ENCODE peak calls at places on chromosomes 3 and 15, in six cellular contexts. M, V, F, N, C and G are unnamed samples.

GRCh38 chr3:97932387-97932801 is 39.8 kb downstream of the RIOX2 start:
- ATAC-seq in M (peak; percentile 47), V (no peak), F (peak; percentile 73), N (no peak), C (peak; percentile 84), G (peak; percentile 77)

GRCh38 chr3:106473576-106474506 is 605.0 kb upstream of the CBLB start:
- ATAC-seq in M (no peak), V (no peak), F (no peak), N (no peak), C (no peak), G (no peak)

GRCh38 chr15:97585408-97585807 is 375.1 kb upstream of the ARRDC4 start:
- ATAC-seq in M (no peak), V (no peak), F (no peak), N (no peak), C (no peak), G (no peak)

GRCh38 chr3:149783576-149783975 is 8.8 kb downstream of the ANKUB1 start:
- ATAC-seq in M (peak; percentile 47), V (peak; percentile 75), F (no peak), N (peak; percentile 61), C (no peak), G (no peak)

GRCh38 chr3:71372369-71372768 is 211.2 kb downstream of the FOXP1 start:
- ATAC-seq in M (no peak), V (no peak), F (no peak), N (no peak), C (no peak), G (no peak)

GRCh38 chr15:45710657-45711056 is 75.8 kb downstream of the SQOR start:
- ATAC-seq in M (no peak), V (no peak), F (no peak), N (no peak), C (peak; percentile 54), G (no peak)

GRCh38 chr3:15345608-15346137 is 13.3 kb upstream of the SH3BP5 start:
- ATAC-seq in M (no peak), V (no peak), F (no peak), N (no peak), C (no peak), G (peak; percentile 54)

GRCh38 chr15:52005748-52006701 is 13.0 kb upstream of the MAPK6 start:
- ATAC-seq in M (peak; percentile 68), V (no peak), F (peak; percentile 89), N (peak; percentile 18), C (peak; percentile 88), G (peak; percentile 47)

GRCh38 chr3:152334761-152335160 is 66.0 kb downstream of the MBNL1 start:
- ATAC-seq in M (no peak), V (no peak), F (no peak), N (no peak), C (no peak), G (no peak)

GRCh38 chr15:60917469-60918130 is 311.5 kb downstream of the RORA start:
- ATAC-seq in M (peak; percentile 78), V (no peak), F (peak; percentile 84), N (peak; percentile 51), C (peak; percentile 88), G (peak; percentile 70)

GRCh38 chr15:45616901-45617323 is 17.9 kb upstream of the SQOR start:
- ATAC-seq in M (no peak), V (no peak), F (no peak), N (no peak), C (no peak), G (peak; percentile 93)

GRCh38 chr3:108296239-108296638 is at the start of gene HHLA2:
- ATAC-seq in M (no peak), V (no peak), F (no peak), N (no peak), C (no peak), G (no peak)

GRCh38 chr3:171383206-171384018 is 76.8 kb downstream of the TNIK start:
- ATAC-seq in M (peak; percentile 75), V (no peak), F (no peak), N (no peak), C (no peak), G (no peak)

GRCh38 chr15:100692259-100692658 is 89.9 kb downstream of the ASB7 start:
- ATAC-seq in M (no peak), V (no peak), F (no peak), N (peak; percentile 54), C (no peak), G (no peak)

GRCh38 chr3:37087870-37088269 is 86.5 kb downstream of the LRRFIP2 start:
- ATAC-seq in M (no peak), V (no peak), F (no peak), N (no peak), C (no peak), G (no peak)

GRCh38 chr3:18357747-18358146 is 67.4 kb downstream of the SATB1 start:
- ATAC-seq in M (no peak), V (no peak), F (no peak), N (no peak), C (no peak), G (no peak)

GRCh38 chr3:45962033-45962432 is 18.8 kb downstream of the CXCR6 start:
- ATAC-seq in M (no peak), V (no peak), F (no peak), N (no peak), C (no peak), G (no peak)

GRCh38 chr3:38543602-38544001 is 47.5 kb downstream of the EXOG start:
- ATAC-seq in M (peak; percentile 81), V (no peak), F (peak; percentile 77), N (no peak), C (peak; percentile 79), G (no peak)

GRCh38 chr15:80764535-80764934 is 14.6 kb upstream of the CEMIP start:
- ATAC-seq in M (no peak), V (no peak), F (no peak), N (no peak), C (no peak), G (peak; percentile 39)

GRCh38 chr3:20861454-20861853 is 675.4 kb upstream of the SGO1 start:
- ATAC-seq in M (no peak), V (no peak), F (no peak), N (no peak), C (no peak), G (no peak)

GRCh38 chr3:124878561-124879394 is 8.4 kb downstream of the ITGB5 start:
- ATAC-seq in M (peak; percentile 92), V (peak; percentile 83), F (peak; percentile 84), N (peak; percentile 76), C (peak; percentile 75), G (peak; percentile 94)

GRCh38 chr3:55959681-55960080 is 472.6 kb upstream of the WNT5A start:
- ATAC-seq in M (no peak), V (no peak), F (no peak), N (no peak), C (no peak), G (no peak)

GRCh38 chr15:83570756-83571155 is 83.2 kb upstream of the ADAMTSL3 start:
- ATAC-seq in M (no peak), V (no peak), F (no peak), N (no peak), C (no peak), G (no peak)

GRCh38 chr15:72272997-72273352 is 621 bp upstream of the PARP6 start:
- ATAC-seq in M (no peak), V (no peak), F (no peak), N (no peak), C (no peak), G (no peak)

GRCh38 chr3:126364731-126365301 is 7.6 kb upstream of the KLF15 start:
- ATAC-seq in M (no peak), V (no peak), F (no peak), N (no peak), C (no peak), G (no peak)

GRCh38 chr15:45117327-45118130 is 3.4 kb downstream of the DUOXA2 start:
- ATAC-seq in M (peak; percentile 35), V (peak; percentile 52), F (peak; percentile 37), N (peak; percentile 6), C (peak; percentile 49), G (no peak)

GRCh38 chr3:50342818-50343633 is 2.4 kb upstream of the RASSF1 start:
- ATAC-seq in M (no peak), V (no peak), F (no peak), N (no peak), C (no peak), G (no peak)

GRCh38 chr3:27366062-27366591 is 3.1 kb downstream of the NEK10 start:
- ATAC-seq in M (no peak), V (no peak), F (no peak), N (no peak), C (no peak), G (no peak)